ENCODE peak calls at places on chromosomes 11 and 22, in five cellular contexts. C is IMR-90, D is neuronal stem cell, I is mesendoderm, H is mesenchymal stem cell. F is an unnamed sample.

GRCh38 chr11:88015170-88015569 is 160.1 kb downstream of the RAB38 start:
- DNase-seq in C (no peak), D (no peak), I (no peak), H (no peak), F (no peak)

GRCh38 chr11:78300108-78300507 is 111.4 kb downstream of the USP35 start:
- DNase-seq in C (no peak), D (no peak), I (no peak), H (no peak), F (no peak)

GRCh38 chr11:35618497-35619029 is 303 bp downstream of the FJX1 start:
- DNase-seq in C (peak; percentile 51), D (peak; percentile 43), I (no peak), H (peak; percentile 71), F (peak; percentile 45)

GRCh38 chr22:37206118-37206840 is 6.0 kb downstream of the SSTR3 start:
- DNase-seq in C (no peak), D (no peak), I (no peak), H (no peak), F (no peak)

GRCh38 chr22:43829448-43829821 is 17.3 kb upstream of the EFCAB6 start:
- DNase-seq in C (peak; percentile 71), D (no peak), I (no peak), H (no peak), F (no peak)

GRCh38 chr11:35250631-35251030 is 111.7 kb downstream of the CD44 start:
- DNase-seq in C (no peak), D (no peak), I (no peak), H (no peak), F (no peak)

GRCh38 chr22:20580611-20581502 is 73.4 kb downstream of the MED15 start:
- DNase-seq in C (no peak), D (no peak), I (no peak), H (no peak), F (no peak)

GRCh38 chr22:39463931-39464390 is 7.1 kb downstream of the MGAT3 start:
- DNase-seq in C (no peak), D (no peak), I (no peak), H (no peak), F (peak; percentile 83)

GRCh38 chr11:84234011-84234410 is 947.8 kb upstream of the CCDC90B start:
- DNase-seq in C (no peak), D (no peak), I (no peak), H (no peak), F (no peak)

GRCh38 chr22:27987557-27987956 is 68.5 kb upstream of the PITPNB start:
- DNase-seq in C (peak; percentile 93), D (no peak), I (peak; percentile 77), H (peak; percentile 79), F (no peak)

GRCh38 chr11:69133251-69133650 is 22.5 kb upstream of the SMIM38 start:
- DNase-seq in C (no peak), D (no peak), I (no peak), H (no peak), F (no peak)

GRCh38 chr11:120501440-120501839 is 10.1 kb upstream of the GRIK4 start:
- DNase-seq in C (no peak), D (no peak), I (no peak), H (no peak), F (no peak)

GRCh38 chr22:42642801-42643631 is 2.6 kb upstream of the ATP5MGL start:
- DNase-seq in C (no peak), D (no peak), I (no peak), H (no peak), F (no peak)

GRCh38 chr22:42645341-42645937 is 3.8 kb downstream of the CYB5R3 start:
- DNase-seq in C (no peak), D (no peak), I (no peak), H (no peak), F (peak; percentile 68)

GRCh38 chr22:42641801-42642413 is 1.5 kb upstream of the ATP5MGL start:
- DNase-seq in C (no peak), D (no peak), I (no peak), H (peak; percentile 27), F (no peak)

GRCh38 chr22:42644422-42645340 is 4.3 kb upstream of the ATP5MGL start:
- DNase-seq in C (no peak), D (no peak), I (no peak), H (peak; percentile 45), F (no peak)

GRCh38 chr22:42643632-42644421 is 3.4 kb upstream of the ATP5MGL start:
- DNase-seq in C (no peak), D (no peak), I (no peak), H (no peak), F (no peak)
- H2AK5ac ChIP-seq in C (peak overlapping the region; percentile 83), D (peak overlapping the region; percentile 19), I (no peak overlapping the region), H (peak overlapping the region; percentile 59), F (no peak overlapping the region)

DNA sequence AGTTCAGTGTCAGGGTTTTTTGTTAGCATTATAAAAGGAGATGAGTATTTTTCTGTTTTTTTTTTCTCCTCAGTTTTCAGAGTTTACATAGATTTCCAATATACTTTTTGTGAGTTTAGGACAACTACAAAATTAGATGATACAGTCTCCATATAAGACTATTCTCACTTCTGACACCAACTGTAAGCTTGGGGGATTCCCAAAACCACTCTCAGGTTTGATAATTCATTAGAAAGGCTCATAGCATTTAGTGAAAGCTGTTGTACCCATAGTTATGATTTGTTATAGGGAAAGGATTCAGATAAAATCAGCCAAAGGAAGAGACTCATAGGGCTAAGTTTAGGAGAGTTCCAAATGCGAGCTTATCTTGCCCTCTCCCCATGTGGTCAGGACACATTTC is 24.1 kb downstream of the CUL5 start:
- DNase-seq in C (no peak), D (no peak), I (no peak), H (no peak), F (no peak)
- H3K18ac ChIP-seq in C (no peak overlapping the region), D (no peak overlapping the region), I (no peak overlapping the region), H (no peak overlapping the region), F (no peak overlapping the region)

GRCh38 chr11:1406571-1407485 is 17.1 kb downstream of the BRSK2 start:
- DNase-seq in C (no peak), D (no peak), I (no peak), H (no peak), F (no peak)
- H3K23ac ChIP-seq in C (no peak overlapping the region), D (peak overlapping the region; percentile 49), I (no peak overlapping the region), H (no peak overlapping the region), F (no peak overlapping the region)

GRCh38 chr22:33841281-33842005 is 78.8 kb downstream of the LARGE1 start:
- DNase-seq in C (no peak), D (no peak), I (no peak), H (no peak), F (no peak)

GRCh38 chr22:33842006-33842354 is 78.3 kb downstream of the LARGE1 start:
- DNase-seq in C (no peak), D (no peak), I (no peak), H (no peak), F (no peak)

GRCh38 chr22:33838644-33839043 is 81.6 kb downstream of the LARGE1 start:
- DNase-seq in C (no peak), D (no peak), I (no peak), H (no peak), F (no peak)

GRCh38 chr22:33844273-33844672 is 76.0 kb downstream of the LARGE1 start:
- DNase-seq in C (no peak), D (no peak), I (peak; percentile 74), H (peak; percentile 58), F (no peak)

GRCh38 chr22:33842421-33843094 is 77.7 kb downstream of the LARGE1 start:
- DNase-seq in C (no peak), D (no peak), I (no peak), H (no peak), F (no peak)
- H2AK5ac ChIP-seq in C (no peak overlapping the region), D (no peak overlapping the region), I (no peak overlapping the region), H (no peak overlapping the region), F (no peak overlapping the region)

GRCh38 chr11:63608353-63609345 is 5.6 kb downstream of the PLAAT3 start:
- DNase-seq in C (peak; percentile 66), D (no peak), I (no peak), H (no peak), F (peak; percentile 71)
- H3K18ac ChIP-seq in C (peak overlapping the region; percentile 91), D (no peak overlapping the region), I (no peak overlapping the region), H (no peak overlapping the region), F (no peak overlapping the region)

GRCh38 chr11:27094062-27094587 is 53.5 kb downstream of the BBOX1 start:
- DNase-seq in C (no peak), D (no peak), I (no peak), H (no peak), F (no peak)
- H3K23ac ChIP-seq in C (no peak overlapping the region), D (no peak overlapping the region), I (no peak overlapping the region), H (no peak overlapping the region), F (no peak overlapping the region)

DNA sequence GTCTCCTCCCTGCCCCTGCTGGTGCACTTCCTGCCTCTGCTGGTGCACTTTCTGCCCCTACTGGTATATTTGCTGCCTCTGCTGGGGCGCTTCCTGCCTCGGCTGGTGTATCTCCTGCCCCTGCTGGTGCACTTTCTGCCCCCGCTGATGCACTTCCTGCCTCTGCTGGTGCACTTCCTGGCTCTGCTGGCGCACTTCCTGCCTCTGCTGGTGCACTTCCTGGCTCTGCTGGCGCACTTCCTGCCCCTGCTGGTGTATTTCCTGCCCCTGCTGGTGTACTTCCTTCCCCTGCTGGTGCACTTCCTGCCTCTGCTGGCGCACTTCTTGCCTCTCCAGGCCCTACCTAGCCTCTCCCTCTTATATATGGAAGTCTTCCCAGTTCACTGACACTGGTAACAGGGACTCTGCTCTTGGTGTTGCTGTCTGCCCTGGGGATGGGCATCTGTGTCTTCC is 10.1 kb downstream of the MTFP1 start:
- DNase-seq in C (no peak), D (no peak), I (no peak), H (no peak), F (no peak)
- H2AK5ac ChIP-seq in C (no peak overlapping the region), D (peak overlapping the region; percentile 78), I (no peak overlapping the region), H (no peak overlapping the region), F (no peak overlapping the region)

F was measured in trophoblast cell.